ENCODE peak calls at places on chromosomes 2 and 18, in seven cellular contexts. Z is ovary, K is adipocyte, W is right cardiac atrium, L is heart right ventricle, I is body of pancreas, P is hepatocyte. A is an unnamed sample. For H3K27me3, the result is how much of the 10 kb centered on the place peaks cover.

GRCh38 chr2:100013892-100014677 is 128.3 kb downstream of the AFF3 start:
- DNase-seq in W (peak), P (peak), K (peak), L (peak), Z (peak), I (peak), A (peak)

GRCh38 chr2:2536416-2537056 is 205.5 kb upstream of the MYT1L start:
- DNase-seq in P (peak), Z (no peak), K (no peak), I (no peak), W (no peak), L (no peak), A (no peak)

GRCh38 chr2:80068068-80068467 is 236.5 kb downstream of the LRRTM1 start:
- DNase-seq in L (no peak), Z (no peak), K (no peak), P (no peak), I (no peak), W (no peak), A (no peak)

GRCh38 chr18:33839452-33840225 is 261.6 kb downstream of the ASXL3 start:
- DNase-seq in L (no peak), P (peak), K (peak), W (peak), I (peak), Z (no peak), A (no peak)

GRCh38 chr2:224927671-224928173 is 114.5 kb downstream of the DOCK10 start:
- DNase-seq in K (peak), P (no peak), W (no peak), Z (no peak), I (peak), L (no peak), A (no peak)

GRCh38 chr2:109265953-109266352 is 136.9 kb downstream of the SH3RF3 start:
- DNase-seq in K (no peak), I (no peak), W (no peak), Z (no peak), P (no peak), L (no peak), A (no peak)

GRCh38 chr2:48452108-48452507 is 77.8 kb upstream of the STON1 start:
- DNase-seq in L (no peak), W (no peak), P (no peak), K (no peak), I (no peak), Z (no peak), A (no peak)

GRCh38 chr2:210224660-210225460 is at the start of gene ACADL:
- DNase-seq in P (peak), I (peak), Z (peak), L (peak), W (peak), K (peak), A (peak)

GRCh38 chr2:70304501-70304900 is 2.6 kb upstream of the FAM136A start:
- DNase-seq in P (no peak), Z (no peak), L (no peak), K (no peak), I (no peak), W (no peak), A (no peak)

GRCh38 chr18:38539373-38539772 is 973.8 kb upstream of the CELF4 start:
- DNase-seq in L (no peak), Z (no peak), I (no peak), K (no peak), P (no peak), W (no peak), A (no peak)

GRCh38 chr18:11578799-11579198 is 30.6 kb upstream of the SLC35G4 start:
- DNase-seq in K (no peak), Z (no peak), I (no peak), L (no peak), P (no peak), W (no peak), A (no peak)

GRCh38 chr2:127047716-127048617 is 59.0 kb downstream of the BIN1 start:
- DNase-seq in Z (peak), W (no peak), K (no peak), P (no peak), L (no peak), I (peak), A (no peak)

GRCh38 chr2:215970425-215970824 is 42.9 kb downstream of the MREG start:
- DNase-seq in K (peak), W (no peak), I (no peak), L (no peak), Z (no peak), P (no peak), A (no peak)

GRCh38 chr2:229431331-229431954 is 160.4 kb upstream of the PID1 start:
- DNase-seq in K (peak), P (peak), Z (no peak), W (no peak), L (no peak), I (no peak), A (no peak)

GRCh38 chr2:206846331-206846730 is 80.9 kb downstream of the FASTKD2 start:
- DNase-seq in L (no peak), W (no peak), Z (no peak), I (no peak), K (no peak), P (no peak), A (no peak)

GRCh38 chr2:52732849-52733395 is 1034.7 kb upstream of the CHAC2 start:
- DNase-seq in L (no peak), Z (no peak), I (no peak), P (no peak), K (no peak), W (no peak), A (no peak)

GRCh38 chr2:162475661-162476060 is 131.7 kb downstream of the GCA start:
- DNase-seq in Z (no peak), P (peak), W (no peak), K (no peak), I (peak), L (no peak), A (no peak)

DNA sequence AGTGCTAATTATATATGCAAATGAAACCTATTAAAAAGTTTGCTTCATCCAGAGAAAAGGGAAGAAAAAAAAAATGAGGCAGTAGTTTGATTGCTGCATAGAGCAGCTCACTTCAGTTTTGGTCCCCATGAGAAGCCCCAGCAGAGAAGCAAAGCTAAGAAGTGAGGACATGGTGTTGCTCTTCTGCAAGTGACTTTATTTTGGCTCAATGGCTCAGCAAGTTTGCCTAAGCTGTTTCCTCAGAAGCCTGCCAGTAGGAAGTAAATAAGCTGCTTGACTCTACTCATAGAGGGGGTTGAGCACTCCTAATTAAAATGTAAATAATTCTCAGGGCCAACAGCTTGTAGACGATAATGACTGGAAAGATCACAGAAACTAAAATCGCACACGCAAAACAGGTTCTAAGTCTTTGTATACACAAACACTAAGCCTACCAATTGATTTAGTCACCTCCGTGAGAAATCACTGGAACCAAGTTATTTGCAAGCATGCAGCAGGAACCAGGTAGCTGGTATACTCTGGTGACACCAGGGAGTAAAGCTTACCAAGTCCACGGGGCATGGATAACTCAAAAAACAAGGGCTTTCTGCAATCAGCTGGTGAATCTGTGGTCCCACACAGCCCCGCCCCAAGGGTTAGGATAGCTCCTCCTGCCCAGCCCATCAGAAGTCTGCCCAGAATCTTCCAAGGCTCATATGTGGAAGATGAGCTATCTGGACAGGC is 39.7 kb upstream of the NABP1 start:
- DNase-seq in K (peak), I (peak), W (no peak), L (no peak), Z (no peak), P (peak), A (no peak)
- H3K27me3 ChIP-seq in K (under half), I (under half), W (under half), L (under half), Z (under half), P (under half), A (under half)

GRCh38 chr2:71333619-71334018 is 2.0 kb downstream of the ZNF638 start:
- DNase-seq in K (peak), I (no peak), P (no peak), L (no peak), Z (no peak), W (no peak), A (no peak)
- H3K4me3 ChIP-seq in K (peak), I (no peak), P (peak), L (peak), Z (peak), W (peak), A (no peak)

DNA sequence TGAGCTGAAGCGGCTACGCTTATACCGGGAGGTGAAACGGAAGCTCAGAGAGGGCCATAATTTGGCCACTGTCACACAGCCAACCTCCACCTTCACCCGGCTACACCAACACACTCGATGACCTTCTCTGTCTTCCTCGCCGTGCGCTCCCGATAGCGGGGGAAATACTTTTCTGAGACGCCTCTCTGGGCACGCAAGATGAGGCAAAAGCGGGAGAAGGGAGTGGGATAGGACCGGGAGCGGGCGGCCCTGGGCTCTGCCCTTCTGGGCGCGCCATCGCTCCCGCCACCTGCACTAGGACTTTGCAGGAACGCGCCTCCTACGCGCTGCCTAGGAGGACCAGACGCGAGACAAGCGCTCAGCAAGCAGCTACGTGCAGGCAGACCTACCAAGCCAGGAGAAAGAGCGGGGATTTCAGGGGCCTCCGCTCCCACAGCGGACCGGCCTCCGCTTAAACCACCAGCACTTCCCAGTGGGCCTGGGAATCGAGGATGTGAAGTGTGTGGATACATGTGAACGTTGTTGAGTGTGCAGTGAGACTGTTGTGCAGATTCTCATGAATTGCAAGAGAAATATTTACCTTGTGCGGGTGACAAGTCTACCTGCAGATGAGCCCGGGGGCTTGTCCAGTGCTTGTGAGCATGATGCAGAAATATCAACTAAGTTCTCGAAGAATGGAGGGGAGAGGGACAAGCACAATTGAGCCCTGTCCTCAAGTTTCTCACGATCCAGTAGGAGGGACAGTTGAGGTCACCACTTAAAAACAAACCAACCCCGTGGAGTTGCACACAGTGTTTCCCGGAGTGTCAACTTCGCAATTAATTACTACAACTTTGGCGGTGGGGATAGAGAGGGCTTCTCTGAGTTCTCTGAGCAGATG is 11.5 kb downstream of the SIX3 start:
- DNase-seq in L (no peak), Z (no peak), K (no peak), W (no peak), I (no peak), P (no peak), A (no peak)
- H3K27me3 ChIP-seq in L (half or more), Z (under half), K (half or more), W (under half), I (under half), P (half or more), A (half or more)

GRCh38 chr18:54607213-54607934 is 16.3 kb downstream of the DYNAP start:
- DNase-seq in I (peak), L (no peak), Z (no peak), K (peak), W (no peak), P (peak), A (no peak)
- H3K4me3 ChIP-seq in I (no peak), L (peak), Z (no peak), K (peak), W (no peak), P (no peak), A (no peak)

GRCh38 chr18:70382032-70382431 is 93.2 kb downstream of the SOCS6 start:
- DNase-seq in I (no peak), Z (no peak), W (no peak), K (no peak), L (no peak), P (no peak), A (no peak)

GRCh38 chr18:70380915-70381896 is 92.4 kb downstream of the SOCS6 start:
- DNase-seq in I (peak), Z (no peak), L (peak), P (peak), K (no peak), W (peak), A (no peak)

GRCh38 chr18:70384181-70384790 is 95.4 kb downstream of the SOCS6 start:
- DNase-seq in I (no peak), Z (no peak), P (peak), L (no peak), W (no peak), K (peak), A (peak)

GRCh38 chr18:70385474-70385873 is 96.6 kb downstream of the SOCS6 start:
- DNase-seq in K (no peak), L (no peak), P (no peak), I (no peak), Z (no peak), W (no peak), A (no peak)

DNA sequence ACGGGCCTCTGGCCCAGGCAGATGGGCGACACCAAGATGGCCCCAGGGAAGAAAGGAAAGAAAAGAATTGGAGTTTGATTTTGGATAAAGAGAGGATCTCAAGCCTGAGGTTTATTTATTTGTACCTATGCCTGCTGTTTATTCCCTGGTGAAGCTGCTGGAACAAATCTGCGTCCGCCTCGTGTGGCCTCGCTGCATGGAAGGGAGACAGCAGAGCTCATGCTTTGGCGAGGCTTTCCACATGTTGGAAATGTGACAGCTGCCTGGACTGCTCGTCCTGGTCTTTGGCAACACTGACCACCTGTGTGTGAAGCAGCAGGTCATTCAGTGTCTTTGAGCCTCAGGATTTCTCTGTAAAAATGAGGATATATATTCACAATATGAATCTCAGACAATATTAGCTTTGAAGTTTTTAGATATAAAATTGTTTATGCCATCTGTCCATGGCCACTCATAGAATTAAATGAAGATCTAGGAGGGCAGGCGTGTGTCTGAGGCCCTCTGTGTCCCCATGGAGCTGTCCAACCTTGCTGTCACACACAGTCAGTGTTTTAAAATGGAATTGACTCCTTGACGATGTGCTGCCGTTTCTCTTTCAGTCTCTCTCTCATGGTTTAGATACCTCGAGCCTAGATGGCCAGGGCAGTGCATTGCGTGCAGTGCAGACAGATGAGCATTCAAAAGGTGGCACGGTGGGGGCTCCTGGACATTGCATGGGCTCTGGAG is 94.3 kb downstream of the SOCS6 start:
- DNase-seq in Z (no peak), I (no peak), P (no peak), K (no peak), L (no peak), W (no peak), A (no peak)
- H3K27me3 ChIP-seq in Z (under half), I (under half), P (under half), K (under half), L (under half), W (under half), A (under half)